ENCODE peak calls at places on chromosomes 11 and 22, in seven cellular contexts. L is NCI-H1436; V is kidney; F is activated CD4-positive, alpha-beta T cell treated with anti-CD3 and anti-CD28 coated beads, Interleukin-2, amount 50 U/mL, for 24 hours; S is cardiac fibroblast; E is MM.1S; I is progenitor cell of endocrine pancreas. X is an unnamed sample.

GRCh38 chr11:117300301-117300700 is 9.2 kb downstream of the BACE1-AS start:
- DNase-seq in L (no peak), V (peak; percentile 89), F (no peak), S (peak; percentile 10), E (no peak), I (peak; percentile 59), X (peak; percentile 83)

GRCh38 chr11:86043765-86044534 is 24.9 kb downstream of the PICALM start:
- DNase-seq in L (no peak), V (no peak), F (no peak), S (no peak), E (no peak), I (no peak), X (no peak)

GRCh38 chr22:28051787-28052356 is 132.8 kb upstream of the PITPNB start:
- DNase-seq in L (peak; percentile 40), V (no peak), F (no peak), S (peak; percentile 75), E (no peak), I (peak; percentile 61), X (peak; percentile 87)

GRCh38 chr11:67633758-67634365 is 4.1 kb upstream of the NUDT8 start:
- DNase-seq in L (no peak), V (peak; percentile 67), F (no peak), S (no peak), E (no peak), I (no peak), X (peak; percentile 74)

GRCh38 chr11:70467196-70468085 is 69.1 kb downstream of the CTTN start:
- DNase-seq in L (peak; percentile 46), V (no peak), F (no peak), S (peak; percentile 66), E (peak; percentile 36), I (peak; percentile 30), X (peak; percentile 82)

GRCh38 chr22:42138122-42138770 is 7.6 kb upstream of the CYP2D6 start:
- DNase-seq in L (no peak), V (no peak), F (no peak), S (no peak), E (no peak), I (no peak), X (peak; percentile 66)

GRCh38 chr11:116379185-116379828 is 393.5 kb downstream of the BUD13 start:
- DNase-seq in L (no peak), V (no peak), F (no peak), S (peak; percentile 1), E (peak; percentile 46), I (peak; percentile 70), X (no peak)

GRCh38 chr11:69938206-69938605 is 119.0 kb upstream of the FGF3 start:
- DNase-seq in L (no peak), V (peak; percentile 15), F (no peak), S (no peak), E (no peak), I (no peak), X (peak; percentile 73)

GRCh38 chr11:22510741-22511140 is 114.9 kb downstream of the FANCF start:
- DNase-seq in L (no peak), V (no peak), F (no peak), S (peak; percentile 61), E (no peak), I (no peak), X (no peak)

GRCh38 chr11:72776117-72776843 is 17.6 kb downstream of the STARD10 start:
- DNase-seq in L (no peak), V (no peak), F (no peak), S (no peak), E (no peak), I (no peak), X (no peak)

GRCh38 chr11:110716361-110716760 is 4.1 kb upstream of the ARHGAP20 start:
- DNase-seq in L (no peak), V (no peak), F (no peak), S (peak; percentile 72), E (no peak), I (no peak), X (no peak)

GRCh38 chr11:1238767-1239595 is 16.1 kb downstream of the MUC5B start:
- DNase-seq in L (no peak), V (no peak), F (no peak), S (no peak), E (peak; percentile 47), I (peak; percentile 86), X (no peak)

GRCh38 chr11:43393765-43394355 is 35.1 kb downstream of the TTC17 start:
- DNase-seq in L (no peak), V (no peak), F (no peak), S (peak; percentile 31), E (no peak), I (no peak), X (no peak)

GRCh38 chr22:36411589-36412258 is 24.0 kb upstream of the MYH9 start:
- DNase-seq in L (no peak), V (no peak), F (no peak), S (no peak), E (peak; percentile 69), I (no peak), X (no peak)

GRCh38 chr11:72751293-72752087 is 718 bp downstream of the ARAP1 start:
- DNase-seq in L (no peak), V (peak; percentile 71), F (no peak), S (no peak), E (no peak), I (no peak), X (no peak)

GRCh38 chr11:112162761-112163669 is 879 bp downstream of the IL18 start:
- DNase-seq in L (no peak), V (no peak), F (no peak), S (peak; percentile 33), E (no peak), I (no peak), X (no peak)

GRCh38 chr22:37484115-37485005 is 1.8 kb downstream of the MFNG start:
- DNase-seq in L (no peak), V (peak; percentile 93), F (peak; percentile 54), S (no peak), E (peak; percentile 86), I (no peak), X (peak; percentile 95)

GRCh38 chr22:44755000-44755399 is 2.6 kb downstream of the ARHGAP8 start:
- DNase-seq in L (no peak), V (peak; percentile 77), F (no peak), S (no peak), E (no peak), I (no peak), X (peak; percentile 66)

GRCh38 chr22:49522582-49523373 is 304.9 kb downstream of the BRD1 start:
- DNase-seq in L (no peak), V (no peak), F (no peak), S (no peak), E (no peak), I (no peak), X (peak; percentile 52)

GRCh38 chr11:131165036-131165435 is 205.4 kb upstream of the NTM start:
- DNase-seq in L (no peak), V (no peak), F (no peak), S (no peak), E (no peak), I (no peak), X (no peak)

GRCh38 chr11:40219401-40219800 is 1240.1 kb downstream of the LRRC4C start:
- DNase-seq in L (no peak), V (no peak), F (no peak), S (no peak), E (no peak), I (no peak), X (no peak)

GRCh38 chr11:11451501-11452005 is 98.5 kb upstream of the CSNK2A3 start:
- DNase-seq in L (no peak), V (no peak), F (no peak), S (no peak), E (no peak), I (no peak), X (no peak)

GRCh38 chr11:72135891-72136676 is 559 bp downstream of the FOLR3 start:
- DNase-seq in L (no peak), V (no peak), F (no peak), S (peak; percentile 34), E (no peak), I (no peak), X (no peak)

GRCh38 chr11:57474751-57475115 is 14.4 kb downstream of the RTN4RL2 start:
- DNase-seq in L (no peak), V (no peak), F (no peak), S (no peak), E (no peak), I (no peak), X (no peak)

GRCh38 chr11:111456086-111456858 is 55.9 kb downstream of the BTG4 start:
- DNase-seq in L (no peak), V (no peak), F (no peak), S (no peak), E (no peak), I (no peak), X (no peak)

GRCh38 chr11:69654660-69655478 is 13.9 kb downstream of the CCND1 start:
- DNase-seq in L (no peak), V (peak; percentile 75), F (no peak), S (peak; percentile 57), E (no peak), I (no peak), X (peak; percentile 55)

GRCh38 chr22:24947881-24948280 is 1.4 kb upstream of the LHFPL7 start:
- DNase-seq in L (peak; percentile 21), V (no peak), F (no peak), S (no peak), E (no peak), I (no peak), X (no peak)

GRCh38 chr11:62108017-62108750 is 15.6 kb upstream of the INCENP start:
- DNase-seq in L (peak; percentile 57), V (no peak), F (no peak), S (peak; percentile 86), E (peak; percentile 65), I (no peak), X (no peak)

GRCh38 chr11:45736424-45736823 is 68.5 kb upstream of the SLC35C1 start:
- DNase-seq in L (no peak), V (no peak), F (no peak), S (peak; percentile 71), E (no peak), I (no peak), X (no peak)

GRCh38 chr11:27721505-27722116 is 21.4 kb upstream of the BDNF start:
- DNase-seq in L (no peak), V (no peak), F (no peak), S (no peak), E (peak; percentile 20), I (no peak), X (no peak)

GRCh38 chr11:94877446-94878200 is 95.7 kb downstream of the CWC15 start:
- DNase-seq in L (no peak), V (no peak), F (no peak), S (no peak), E (no peak), I (no peak), X (no peak)

X was measured in posterior vena cava.